ENCODE peak calls at places on chromosomes 2 and 18, in five cellular contexts. Z is right atrium auricular region, C is left ventricle myocardium inferior, B is GM23338, U is heart left ventricle. S is an unnamed sample. For H3K4me1, the result is how much of the 10 kb centered on the place peaks cover.

GRCh38 chr2:228016402-228016801 is 145.0 kb downstream of the DAW1 start:
- DNase-seq in Z (no peak), C (no peak), B (peak), U (no peak), S (no peak)

GRCh38 chr18:22285299-22286140 is 116.1 kb downstream of the GATA6 start:
- DNase-seq in Z (no peak), C (no peak), B (no peak), U (no peak), S (no peak)

GRCh38 chr2:100621371-100621910 is 58.6 kb downstream of the PDCL3 start:
- DNase-seq in Z (no peak), C (no peak), B (no peak), U (no peak), S (no peak)

GRCh38 chr2:46260305-46260704 is 36.9 kb upstream of the EPAS1 start:
- DNase-seq in Z (no peak), C (no peak), B (no peak), U (no peak), S (no peak)

GRCh38 chr18:25862881-25863600 is 227.4 kb downstream of the SS18 start:
- DNase-seq in Z (no peak), C (no peak), B (no peak), U (no peak), S (no peak)

GRCh38 chr2:63818276-63818675 is 23.4 kb upstream of the UGP2 start:
- DNase-seq in Z (no peak), C (no peak), B (no peak), U (no peak), S (no peak)

GRCh38 chr2:238155761-238156694 is 2.7 kb upstream of the ERFE start:
- DNase-seq in Z (no peak), C (no peak), B (no peak), U (peak), S (no peak)

GRCh38 chr18:60044290-60045006 is 144.7 kb downstream of the PMAIP1 start:
- DNase-seq in Z (no peak), C (no peak), B (no peak), U (no peak), S (no peak)

GRCh38 chr2:98487806-98488189 is 43.1 kb downstream of the INPP4A start:
- DNase-seq in Z (no peak), C (no peak), B (peak), U (no peak), S (no peak)

GRCh38 chr2:172082944-172083718 is 2.2 kb upstream of the DLX1 start:
- DNase-seq in Z (no peak), C (no peak), B (peak), U (no peak), S (no peak)

GRCh38 chr2:215722125-215722524 is 286.3 kb upstream of the FN1 start:
- DNase-seq in Z (no peak), C (no peak), B (no peak), U (no peak), S (no peak)

GRCh38 chr2:39118786-39119499 is 1.9 kb downstream of the SOS1 start:
- DNase-seq in Z (no peak), C (no peak), B (no peak), U (no peak), S (no peak)

GRCh38 chr2:144132357-144132756 is 387.6 kb downstream of the ZEB2 start:
- DNase-seq in Z (no peak), C (no peak), B (no peak), U (no peak), S (no peak)

GRCh38 chr18:12540751-12541150 is 117.2 kb downstream of the SPIRE1 start:
- DNase-seq in Z (no peak), C (no peak), B (no peak), U (no peak), S (no peak)

GRCh38 chr2:72037322-72037721 is 110.3 kb downstream of the CYP26B1 start:
- DNase-seq in Z (no peak), C (no peak), B (no peak), U (no peak), S (no peak)

GRCh38 chr18:13313006-13313661 is 94.6 kb downstream of the LDLRAD4 start:
- DNase-seq in Z (no peak), C (no peak), B (no peak), U (no peak), S (no peak)

GRCh38 chr2:148643998-148644884 is at the start of gene EPC2:
- DNase-seq in Z (peak), C (peak), B (peak), U (peak), S (peak)

GRCh38 chr2:229378386-229378785 is 107.3 kb upstream of the PID1 start:
- DNase-seq in Z (no peak), C (no peak), B (no peak), U (no peak), S (no peak)

GRCh38 chr2:138522556-138522955 is 21.0 kb downstream of the SPOPL start:
- DNase-seq in Z (no peak), C (no peak), B (no peak), U (no peak), S (no peak)

GRCh38 chr18:27143580-27144287 is 41.4 kb downstream of the CHST9 start:
- DNase-seq in Z (no peak), C (peak), B (peak), U (peak), S (peak)

GRCh38 chr18:56358608-56359007 is 279.8 kb downstream of the TXNL1 start:
- DNase-seq in Z (no peak), C (no peak), B (peak), U (no peak), S (no peak)

GRCh38 chr2:43576983-43577892 is 18.6 kb downstream of the THADA start:
- DNase-seq in Z (no peak), C (no peak), B (peak), U (no peak), S (no peak)

GRCh38 chr2:18440141-18440605 is 120.3 kb downstream of the RDH14 start:
- DNase-seq in Z (no peak), C (no peak), B (no peak), U (no peak), S (peak)

GRCh38 chr2:199757466-199757865 is 93.5 kb downstream of the FTCDNL1 start:
- DNase-seq in Z (no peak), C (peak), B (no peak), U (no peak), S (peak)

GRCh38 chr2:96408631-96409542 is 73.3 kb downstream of the NCAPH start:
- DNase-seq in Z (peak), C (peak), B (no peak), U (no peak), S (peak)
- TF ChIP-seq CTCF in Z (no peak), C (peak), B (no peak), U (no peak), S (no peak)

DNA sequence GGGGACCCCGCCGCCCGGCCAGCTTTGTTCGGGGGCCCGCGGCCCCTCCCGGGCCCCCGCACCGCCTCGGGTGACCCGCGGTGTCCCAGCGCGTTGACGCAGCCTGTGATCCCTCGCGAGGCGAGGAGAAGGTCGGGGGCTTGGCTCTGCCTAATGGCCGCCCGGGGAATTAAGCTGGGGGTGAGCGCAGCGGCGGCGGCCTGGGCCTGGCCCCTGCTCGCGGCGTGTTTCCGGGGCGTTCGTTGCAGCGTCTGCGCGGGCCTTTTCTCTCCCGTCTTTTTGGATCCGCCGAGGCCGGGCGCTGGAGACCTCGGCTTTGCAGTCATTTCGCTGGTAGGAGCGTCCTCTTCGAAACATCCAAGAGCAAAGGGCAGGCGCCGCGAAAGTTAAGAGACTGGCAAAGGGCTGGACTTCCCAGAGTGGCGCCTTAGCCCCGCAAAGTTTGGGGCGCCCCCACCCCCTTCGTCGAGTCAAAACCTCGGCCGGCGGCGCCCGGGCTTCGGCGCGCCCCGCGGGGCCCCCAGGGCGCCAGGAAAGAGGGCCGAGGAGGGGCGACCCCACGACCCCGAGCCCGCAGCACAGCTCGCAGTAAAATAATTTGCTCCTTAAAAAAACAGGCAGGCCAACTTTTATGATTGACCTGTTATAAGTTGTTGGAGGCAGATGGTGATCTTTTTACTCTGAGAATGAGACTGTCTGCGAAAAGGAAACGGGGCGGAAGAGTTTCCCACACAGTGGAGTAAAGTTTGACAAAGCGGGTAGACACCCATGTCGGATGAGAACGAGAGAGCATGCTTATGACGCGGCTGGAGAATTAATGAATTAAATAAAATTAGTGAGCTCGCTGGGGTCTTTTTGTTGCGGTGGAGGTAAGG is 1.4 kb downstream of the SALL3 start:
- DNase-seq in Z (no peak), C (no peak), B (peak), U (no peak), S (no peak)
- H3K4me3 ChIP-seq in Z (peak), C (peak), B (peak), U (peak), S (no peak)

GRCh38 chr2:28752608-28752984 is 966 bp downstream of the PPP1CB start:
- DNase-seq in Z (no peak), C (no peak), B (no peak), U (no peak), S (no peak)
- H3K4me1 ChIP-seq in Z (under half), C (half or more), B (under half), U (under half), S (half or more)

GRCh38 chr18:63161032-63161727 is 158.4 kb downstream of the BCL2 start:
- DNase-seq in Z (no peak), C (no peak), B (no peak), U (no peak), S (no peak)

GRCh38 chr18:63160172-63160995 is 159.2 kb downstream of the BCL2 start:
- DNase-seq in Z (no peak), C (no peak), B (no peak), U (no peak), S (no peak)

GRCh38 chr18:63159590-63159989 is 160.0 kb downstream of the BCL2 start:
- DNase-seq in Z (no peak), C (no peak), B (no peak), U (no peak), S (no peak)

GRCh38 chr18:63161728-63162195 is 157.8 kb downstream of the BCL2 start:
- DNase-seq in Z (peak), C (peak), B (no peak), U (no peak), S (peak)

DNA sequence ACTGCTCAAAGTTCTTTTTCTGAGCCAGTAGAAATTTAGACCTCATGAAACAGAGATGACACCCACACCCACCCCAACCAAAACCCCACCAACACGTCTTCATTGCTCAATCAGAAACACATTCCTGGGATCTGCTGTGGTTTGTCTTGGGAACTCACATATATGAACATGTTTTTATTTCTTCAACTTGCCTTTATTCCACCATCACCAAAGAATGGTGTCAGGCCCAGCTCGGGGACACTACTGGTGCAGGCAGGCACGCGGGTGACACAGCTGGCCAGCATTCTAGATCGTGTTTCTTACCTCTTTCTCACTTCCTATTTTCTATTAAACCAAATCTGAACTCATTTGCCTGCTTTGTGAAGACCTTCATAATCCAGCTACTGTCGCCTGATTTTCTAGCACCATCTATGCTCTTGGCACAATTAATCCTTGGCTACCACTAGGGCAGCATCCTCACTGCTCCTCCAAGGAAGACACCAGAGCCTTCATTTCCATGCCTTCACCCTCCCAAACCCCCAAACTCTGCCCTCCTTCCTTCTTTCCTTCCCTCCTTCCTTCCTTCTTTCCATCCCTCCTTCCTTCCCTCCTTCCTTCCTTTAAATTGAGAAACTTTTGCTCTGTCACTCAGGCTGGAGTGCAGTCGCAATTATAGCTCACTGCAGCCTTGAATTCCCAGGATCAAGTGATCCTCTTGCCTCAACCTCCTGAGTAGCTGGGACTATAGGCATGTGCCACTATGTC is 157.1 kb downstream of the BCL2 start:
- DNase-seq in Z (no peak), C (no peak), B (no peak), U (no peak), S (no peak)
- TF ChIP-seq CTCF in Z (no peak), C (no peak), B (no peak), U (no peak), S (no peak)

GRCh38 chr2:102356741-102357140 is 1.1 kb downstream of the IL18R1 start:
- DNase-seq in Z (no peak), C (no peak), B (no peak), U (no peak), S (no peak)
- H3K4me3 ChIP-seq in Z (peak), C (peak), B (peak), U (peak), S (no peak)

GRCh38 chr2:232854082-232854481 is 16.0 kb upstream of the SNORC start:
- DNase-seq in Z (no peak), C (no peak), B (no peak), U (no peak), S (no peak)
- H3K4me1 ChIP-seq in Z (under half), C (under half), B (under half), U (under half), S (under half)

DNA sequence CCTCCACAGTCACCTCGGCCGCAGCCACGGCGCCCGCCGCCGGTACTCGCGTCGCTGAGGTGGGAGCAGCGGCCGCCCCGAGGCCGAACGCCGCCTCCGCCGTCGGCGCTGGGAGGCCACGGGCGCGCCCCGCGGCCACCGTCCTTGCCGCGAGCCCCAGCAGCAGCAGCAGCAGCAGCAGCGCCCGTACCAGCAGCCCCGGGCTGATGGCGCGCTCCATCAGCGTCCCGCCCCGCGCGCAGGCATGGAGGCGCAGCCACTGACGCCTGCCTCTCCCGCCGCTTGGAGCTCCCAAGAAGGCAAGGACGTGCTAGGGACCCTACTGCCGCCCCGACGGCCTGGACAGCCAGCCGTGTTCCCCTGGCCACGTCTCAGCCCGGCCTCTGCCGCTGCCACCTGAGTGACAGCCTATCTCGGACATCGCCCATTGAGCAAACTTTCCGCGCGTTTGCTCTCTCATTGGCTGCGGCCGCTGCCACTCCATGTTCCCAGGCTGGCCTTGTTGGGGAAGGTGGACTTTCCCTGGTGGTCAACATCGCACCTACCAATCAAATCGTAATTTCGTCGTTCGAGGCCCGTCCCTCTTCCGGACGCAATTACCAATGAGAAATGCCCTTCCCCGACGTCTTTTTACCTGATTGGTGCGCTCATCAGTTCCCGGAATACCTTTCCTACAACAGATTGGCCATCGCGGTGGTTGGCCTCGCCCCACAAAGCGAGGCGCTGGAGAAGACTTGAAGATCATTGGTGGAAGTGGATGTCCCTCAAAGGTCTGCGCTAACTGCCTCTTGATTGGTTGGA is at the start of gene EIF2AK3:
- DNase-seq in Z (peak), C (peak), B (peak), U (peak), S (peak)
- TF ChIP-seq CTCF in Z (no peak), C (peak), B (no peak), U (peak), S (no peak)

GRCh38 chr2:29063646-29064372 is 10.5 kb downstream of the PCARE start:
- DNase-seq in Z (no peak), C (no peak), B (no peak), U (no peak), S (no peak)
- H3K4me3 ChIP-seq in Z (no peak), C (no peak), B (no peak), U (no peak), S (no peak)

GRCh38 chr2:170822292-170822884 is 5.7 kb downstream of the GAD1 start:
- DNase-seq in Z (no peak), C (no peak), B (peak), U (no peak), S (no peak)
- H3K4me1 ChIP-seq in Z (under half), C (half or more), B (half or more), U (under half), S (under half)

DNA sequence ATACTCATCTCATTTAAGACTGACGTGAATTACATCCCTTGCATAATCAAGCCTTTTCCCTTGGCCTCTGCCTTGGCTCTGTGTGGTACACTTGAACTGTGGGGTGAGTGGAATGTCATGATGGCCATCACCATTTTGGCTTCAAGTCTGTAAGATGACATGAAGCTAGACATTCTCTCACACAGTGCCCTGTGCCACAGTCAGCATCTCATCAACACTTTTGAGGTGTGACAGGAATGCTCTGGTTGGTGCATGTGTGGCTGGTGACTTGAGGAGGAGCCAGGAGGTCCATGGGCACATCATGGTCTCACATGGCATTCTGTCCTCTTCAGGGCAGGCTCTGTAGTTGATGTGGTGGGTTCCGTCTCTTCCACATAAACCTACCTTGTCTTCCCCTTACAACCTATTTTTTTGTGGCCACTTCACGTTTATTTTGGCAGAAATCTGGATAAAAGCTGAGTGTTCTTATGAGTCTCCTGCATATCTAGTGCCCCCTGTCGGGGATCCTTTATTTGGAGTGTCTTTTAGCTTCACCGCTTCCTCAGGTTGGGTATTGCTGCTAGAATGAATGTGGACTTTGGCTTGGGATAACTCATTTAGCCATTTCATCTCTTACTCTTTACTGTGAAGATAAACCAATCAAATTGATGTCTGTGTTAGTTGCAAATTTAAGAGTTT is 28.1 kb downstream of the MAP4K4 start:
- DNase-seq in Z (no peak), C (no peak), B (peak), U (no peak), S (no peak)
- TF ChIP-seq CTCF in Z (no peak), C (peak), B (peak), U (no peak), S (no peak)

S was measured in adrenal gland.